ENCODE peak calls at places on chromosomes 1 and 21, in six cellular contexts. F is A549; Z is kidney tubule cell; H is AG09309; S is GM04504; V is stimulated activated naive CD4-positive, alpha-beta T cell treated with Interleukin-2 at 50 U/mL for 16 hours. E is an unnamed sample.

GRCh38 chr1:192564099-192564498 is 11.5 kb upstream of the RGS1 start:
- DNase-seq in S (no peak), F (no peak), Z (no peak), H (no peak), V (no peak), E (no peak)

GRCh38 chr1:6991271-6991670 is 206.0 kb downstream of the CAMTA1 start:
- DNase-seq in Z (peak; percentile 87), H (no peak), F (peak; percentile 31), S (peak; percentile 23), V (no peak), E (no peak)

GRCh38 chr1:154468480-154469240 is 33.4 kb upstream of the TDRD10 start:
- DNase-seq in F (no peak), H (no peak), S (no peak), V (no peak), Z (no peak), E (no peak)

GRCh38 chr1:201261771-201262547 is 21.3 kb upstream of the PKP1 start:
- DNase-seq in Z (peak; percentile 83), V (no peak), S (no peak), H (no peak), F (no peak), E (no peak)

GRCh38 chr1:118290571-118290970 is 105.5 kb upstream of the SPAG17 start:
- DNase-seq in S (no peak), F (no peak), V (no peak), H (no peak), Z (no peak), E (peak; percentile 5)

GRCh38 chr1:244337839-244338238 is 113.9 kb downstream of the ADSS2 start:
- DNase-seq in H (no peak), V (no peak), Z (peak; percentile 69), F (no peak), S (no peak), E (no peak)

GRCh38 chr1:224528900-224529299 is 87.2 kb upstream of the CNIH3 start:
- DNase-seq in V (no peak), S (peak; percentile 79), Z (peak; percentile 55), H (no peak), F (peak; percentile 20), E (peak; percentile 68)

GRCh38 chr1:59502009-59502691 is 205.3 kb downstream of the FGGY start:
- DNase-seq in V (no peak), S (no peak), F (no peak), Z (peak; percentile 77), H (no peak), E (peak; percentile 20)

GRCh38 chr1:228344631-228345072 is 62.0 kb downstream of the TRIM11 start:
- DNase-seq in H (no peak), S (no peak), V (no peak), F (no peak), Z (peak; percentile 74), E (no peak)

GRCh38 chr21:33931799-33932390 is 16.3 kb upstream of the ATP5PO start:
- DNase-seq in Z (no peak), F (no peak), V (no peak), H (no peak), S (no peak), E (peak; percentile 32)

GRCh38 chr1:215160351-215160750 is 77.8 kb downstream of the KCNK2 start:
- DNase-seq in S (peak; percentile 4), V (no peak), Z (no peak), H (no peak), F (no peak), E (no peak)

GRCh38 chr1:181152892-181153633 is 64.6 kb downstream of the IER5 start:
- DNase-seq in H (no peak), V (no peak), S (no peak), F (no peak), Z (no peak), E (peak; percentile 95)

GRCh38 chr1:8818325-8818775 is 910 bp upstream of the RERE start:
- DNase-seq in H (peak; percentile 27), F (no peak), Z (peak; percentile 76), V (no peak), S (peak; percentile 46), E (peak; percentile 75)

GRCh38 chr1:198187973-198188588 is 31.3 kb downstream of the NEK7 start:
- DNase-seq in H (no peak), V (no peak), S (no peak), Z (no peak), F (no peak), E (no peak)

GRCh38 chr1:11339346-11340247 is 66.6 kb downstream of the UBIAD1 start:
- DNase-seq in S (no peak), F (no peak), V (no peak), H (no peak), Z (peak; percentile 59), E (no peak)

GRCh38 chr1:26555550-26555981 is 26.0 kb downstream of the RPS6KA1 start:
- DNase-seq in S (no peak), H (no peak), V (no peak), Z (no peak), F (no peak), E (no peak)

GRCh38 chr1:12114916-12115315 is 51.8 kb downstream of the TNFRSF8 start:
- DNase-seq in S (no peak), F (no peak), H (no peak), V (no peak), Z (no peak), E (no peak)

GRCh38 chr21:42548687-42549406 is 35.2 kb downstream of the SLC37A1 start:
- DNase-seq in V (no peak), H (no peak), S (no peak), F (no peak), Z (no peak), E (no peak)

GRCh38 chr1:241525026-241525425 is 5.5 kb upstream of the FH start:
- DNase-seq in S (no peak), V (no peak), Z (no peak), H (no peak), F (no peak), E (no peak)

GRCh38 chr1:202154766-202155477 is 5.5 kb downstream of the PTPN7 start:
- DNase-seq in F (peak; percentile 46), H (peak; percentile 24), Z (peak; percentile 69), S (peak; percentile 31), V (peak; percentile 36), E (peak; percentile 81)

GRCh38 chr1:52190500-52191252 is 48.8 kb downstream of the ZFYVE9 start:
- DNase-seq in Z (no peak), F (no peak), S (no peak), V (no peak), H (no peak), E (no peak)

GRCh38 chr1:111959436-111959835 is 30.0 kb downstream of the KCND3 start:
- DNase-seq in V (no peak), H (no peak), S (no peak), Z (no peak), F (no peak), E (no peak)

GRCh38 chr1:37506740-37507139 is 7.8 kb downstream of the MEAF6 start:
- DNase-seq in V (no peak), F (no peak), S (no peak), H (no peak), Z (no peak), E (no peak)

GRCh38 chr1:97332716-97333115 is 588.1 kb downstream of the DPYD start:
- DNase-seq in S (no peak), H (peak; percentile 25), V (no peak), Z (peak; percentile 42), F (no peak), E (peak; percentile 53)

GRCh38 chr1:20698195-20698910 is 19.5 kb downstream of the KIF17 start:
- DNase-seq in Z (peak; percentile 61), H (peak; percentile 41), V (no peak), F (no peak), S (peak; percentile 36), E (no peak)